ENCODE peak calls at places on chromosomes 16 and 17, in ten cellular contexts. R is upper lobe of right lung, A is foreskin fibroblast, L is H7, K is NCI-H1694 treated with DMSO at 0.1 percent for 48 hours, Q is Calu3, D is T-helper 22 cell, J is tibial artery, G is RPMI8226, M is omental fat pad. F is an unnamed sample.

GRCh38 chr17:27502526-27503324 is 46.5 kb downstream of the KSR1 start:
- DNase-seq in R (no peak), A (peak; percentile 17), L (no peak), K (no peak), Q (no peak), D (no peak), J (no peak), G (no peak), M (no peak), F (no peak)

GRCh38 chr16:11681526-11681925 is 13.3 kb downstream of the SNN start:
- DNase-seq in R (peak; percentile 69), A (no peak), L (no peak), K (no peak), Q (no peak), D (no peak), J (no peak), G (peak; percentile 95), M (no peak), F (no peak)

GRCh38 chr16:66364117-66364958 is 2.2 kb upstream of the CDH5 start:
- DNase-seq in R (no peak), A (peak; percentile 17), L (peak; percentile 68), K (peak; percentile 92), Q (no peak), D (no peak), J (peak; percentile 86), G (no peak), M (no peak), F (no peak)

GRCh38 chr17:80738406-80738805 is 193.8 kb downstream of the RPTOR start:
- DNase-seq in R (no peak), A (no peak), L (no peak), K (no peak), Q (no peak), D (no peak), J (no peak), G (no peak), M (no peak), F (no peak)

GRCh38 chr16:9154576-9155410 is 63.3 kb downstream of the HAPSTR1 start:
- DNase-seq in R (no peak), A (no peak), L (peak; percentile 40), K (no peak), Q (no peak), D (no peak), J (no peak), G (no peak), M (no peak), F (no peak)

GRCh38 chr17:34225046-34225445 is 30.0 kb upstream of the CCL2 start:
- DNase-seq in R (no peak), A (no peak), L (no peak), K (no peak), Q (no peak), D (no peak), J (no peak), G (no peak), M (no peak), F (no peak)

GRCh38 chr16:60717808-60718207 is 1318.4 kb downstream of the CDH8 start:
- DNase-seq in R (no peak), A (no peak), L (no peak), K (no peak), Q (no peak), D (no peak), J (no peak), G (no peak), M (no peak), F (no peak)

GRCh38 chr17:16929281-16929680 is 42.6 kb downstream of the TNFRSF13B start:
- DNase-seq in R (peak; percentile 53), A (no peak), L (peak; percentile 25), K (peak; percentile 52), Q (no peak), D (no peak), J (no peak), G (no peak), M (peak; percentile 15), F (no peak)

GRCh38 chr16:69329369-69330285 is 761 bp downstream of the PDF start:
- DNase-seq in R (peak; percentile 75), A (peak; percentile 69), L (no peak), K (no peak), Q (peak; percentile 68), D (no peak), J (no peak), G (peak; percentile 64), M (no peak), F (no peak)

GRCh38 chr17:72205357-72205756 is 84.5 kb downstream of the SOX9 start:
- DNase-seq in R (no peak), A (no peak), L (peak; percentile 46), K (no peak), Q (no peak), D (no peak), J (no peak), G (no peak), M (no peak), F (no peak)

GRCh38 chr16:11224096-11224893 is 31.7 kb downstream of the SOCS1 start:
- DNase-seq in R (peak; percentile 90), A (peak; percentile 52), L (peak; percentile 82), K (no peak), Q (no peak), D (peak; percentile 17), J (peak; percentile 87), G (no peak), M (no peak), F (no peak)

GRCh38 chr16:59404509-59404908 is 670.4 kb upstream of the GOT2 start:
- DNase-seq in R (no peak), A (no peak), L (no peak), K (no peak), Q (no peak), D (no peak), J (no peak), G (no peak), M (no peak), F (no peak)

GRCh38 chr17:10624966-10625365 is 32.1 kb downstream of the MYH3 start:
- DNase-seq in R (no peak), A (no peak), L (no peak), K (no peak), Q (no peak), D (no peak), J (no peak), G (no peak), M (no peak), F (no peak)

GRCh38 chr16:57591086-57591869 is 37.2 kb upstream of the ADGRG1 start:
- DNase-seq in R (peak; percentile 83), A (peak; percentile 88), L (peak; percentile 81), K (peak; percentile 50), Q (peak; percentile 88), D (peak; percentile 30), J (peak; percentile 66), G (peak; percentile 81), M (peak; percentile 41), F (peak; percentile 74)

GRCh38 chr16:15919331-15919730 is 30.1 kb upstream of the ABCC1 start:
- DNase-seq in R (no peak), A (peak; percentile 44), L (no peak), K (no peak), Q (no peak), D (no peak), J (no peak), G (no peak), M (no peak), F (no peak)

GRCh38 chr16:65445313-65446260 is 323.7 kb upstream of the CDH11 start:
- DNase-seq in R (no peak), A (peak; percentile 6), L (no peak), K (no peak), Q (no peak), D (no peak), J (no peak), G (no peak), M (no peak), F (no peak)

GRCh38 chr17:72139213-72139612 is 18.4 kb downstream of the SOX9 start:
- DNase-seq in R (no peak), A (peak; percentile 79), L (no peak), K (no peak), Q (no peak), D (no peak), J (no peak), G (no peak), M (no peak), F (no peak)

GRCh38 chr17:73304971-73305786 is 6.6 kb downstream of the CDC42EP4 start:
- DNase-seq in R (peak; percentile 83), A (peak; percentile 93), L (peak; percentile 83), K (no peak), Q (peak; percentile 63), D (no peak), J (peak; percentile 82), G (no peak), M (no peak), F (no peak)

F was measured in epithelial cell of prostate.